ENCODE peak calls at places on chromosomes 2 and 18, in five cellular contexts. Z, C, F, M and W are unnamed samples.

GRCh38 chr2:213284105-213285090 is at the start of gene SPAG16:
- DNase-seq in Z (peak; percentile 97), C (peak; percentile 98), F (peak; percentile 98), M (peak; percentile 98), W (peak; percentile 95)

GRCh38 chr2:102050854-102051391 is 59.2 kb downstream of the IL1R2 start:
- DNase-seq in Z (peak; percentile 91), C (peak; percentile 84), F (peak; percentile 63), M (no peak), W (no peak)

GRCh38 chr18:27605107-27605834 is 420.2 kb upstream of the CHST9 start:
- DNase-seq in Z (peak; percentile 65), C (peak; percentile 82), F (peak; percentile 69), M (peak; percentile 67), W (peak; percentile 65)

GRCh38 chr18:28177828-28178635 is 1.1 kb upstream of the CDH2 start:
- DNase-seq in Z (peak; percentile 36), C (peak; percentile 70), F (peak; percentile 58), M (peak; percentile 35), W (peak; percentile 88)

GRCh38 chr18:2971741-2972552 is 41.0 kb downstream of the LPIN2 start:
- DNase-seq in Z (no peak), C (peak; percentile 43), F (no peak), M (no peak), W (no peak)

GRCh38 chr2:237291138-237291792 is 122.7 kb downstream of the COL6A3 start:
- DNase-seq in Z (peak; percentile 98), C (peak; percentile 100), F (peak; percentile 98), M (peak; percentile 88), W (peak; percentile 75)

GRCh38 chr2:137952586-137953129 is 11.6 kb upstream of the HNMT start:
- DNase-seq in Z (peak; percentile 12), C (no peak), F (no peak), M (no peak), W (no peak)

GRCh38 chr18:79926715-79927596 is 24.5 kb downstream of the SLC66A2 start:
- DNase-seq in Z (no peak), C (no peak), F (no peak), M (no peak), W (no peak)

GRCh38 chr2:30349691-30350090 is 97.4 kb upstream of the LCLAT1 start:
- DNase-seq in Z (no peak), C (no peak), F (no peak), M (no peak), W (no peak)

GRCh38 chr2:12607971-12608370 is 108.8 kb upstream of the TRIB2 start:
- DNase-seq in Z (peak; percentile 46), C (peak; percentile 23), F (peak; percentile 27), M (no peak), W (no peak)

GRCh38 chr2:151260492-151261239 is 997 bp downstream of the RBM43 start:
- DNase-seq in Z (peak; percentile 43), C (peak; percentile 61), F (peak; percentile 25), M (no peak), W (no peak)

GRCh38 chr2:177395594-177395993 is 3.0 kb downstream of the AGPS start:
- DNase-seq in Z (no peak), C (no peak), F (no peak), M (no peak), W (no peak)

GRCh38 chr2:241895732-241896641 is 26.5 kb downstream of the RTP5 start:
- DNase-seq in Z (peak; percentile 30), C (no peak), F (no peak), M (no peak), W (no peak)

GRCh38 chr2:223590964-223591363 is 11.2 kb downstream of the SCG2 start:
- DNase-seq in Z (peak; percentile 92), C (peak; percentile 88), F (no peak), M (no peak), W (no peak)

GRCh38 chr2:149365826-149366583 is 35.6 kb downstream of the LYPD6 start:
- DNase-seq in Z (peak; percentile 4), C (peak; percentile 5), F (peak; percentile 25), M (peak; percentile 57), W (no peak)

GRCh38 chr2:233065954-233066470 is 5.9 kb downstream of the INPP5D start:
- DNase-seq in Z (no peak), C (no peak), F (no peak), M (no peak), W (no peak)

GRCh38 chr2:156151351-156151750 is 181.2 kb downstream of the NR4A2 start:
- DNase-seq in Z (no peak), C (no peak), F (no peak), M (no peak), W (no peak)

DNA sequence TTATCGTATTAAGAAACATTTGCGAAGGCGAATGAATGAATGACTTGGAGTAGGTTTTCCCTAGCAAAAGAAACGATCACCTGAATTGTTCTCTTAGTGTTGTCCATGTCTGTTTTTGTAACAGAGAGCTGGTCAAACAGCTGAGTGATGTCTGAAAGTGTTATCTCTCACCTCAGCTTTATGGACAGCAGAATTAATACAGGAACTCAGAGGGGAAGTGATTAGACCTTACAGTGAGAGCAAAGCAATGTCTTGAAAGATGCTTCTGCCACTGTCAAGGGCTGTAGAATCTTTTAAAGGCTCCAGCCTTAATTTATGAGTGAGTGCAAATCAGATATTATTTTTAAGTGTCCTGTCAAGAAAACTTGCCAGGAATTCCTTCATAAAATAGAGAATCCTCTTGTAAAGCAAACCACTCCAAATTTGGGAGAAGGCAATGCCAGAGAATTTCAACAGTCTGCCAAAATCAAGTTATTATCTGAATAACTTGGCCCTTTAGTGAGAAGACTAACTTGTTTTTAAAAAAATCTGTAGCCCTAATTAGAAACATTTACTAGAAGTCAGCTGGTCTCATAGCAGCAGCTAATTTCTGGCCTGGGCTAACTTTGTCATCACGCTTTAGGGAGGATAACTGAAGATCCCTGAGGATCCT is 60.7 kb downstream of the CDC42EP3 start:
- DNase-seq in Z (no peak), C (no peak), F (no peak), M (no peak), W (no peak)
- TF ChIP-seq CTCF in Z (no peak), C (no peak), F (no peak), M (no peak), W (no peak)

GRCh38 chr2:218722876-218723477 is 12.3 kb downstream of the TTLL4 start:
- DNase-seq in Z (no peak), C (no peak), F (no peak), M (no peak), W (no peak)

GRCh38 chr2:218732761-218733158 is 22.1 kb downstream of the TTLL4 start:
- DNase-seq in Z (peak; percentile 49), C (peak; percentile 19), F (peak; percentile 17), M (no peak), W (no peak)

GRCh38 chr2:218726004-218726574 is 15.5 kb downstream of the TTLL4 start:
- DNase-seq in Z (no peak), C (no peak), F (no peak), M (no peak), W (no peak)

GRCh38 chr2:218732052-218732760 is 21.6 kb downstream of the TTLL4 start:
- DNase-seq in Z (no peak), C (no peak), F (no peak), M (no peak), W (no peak)

GRCh38 chr2:218727502-218728165 is 17.0 kb downstream of the TTLL4 start:
- DNase-seq in Z (peak; percentile 34), C (peak; percentile 32), F (no peak), M (no peak), W (no peak)
- TF ChIP-seq CTCF in Z (peak; percentile 59), C (peak; percentile 40), F (peak; percentile 85), M (no peak), W (no peak)

DNA sequence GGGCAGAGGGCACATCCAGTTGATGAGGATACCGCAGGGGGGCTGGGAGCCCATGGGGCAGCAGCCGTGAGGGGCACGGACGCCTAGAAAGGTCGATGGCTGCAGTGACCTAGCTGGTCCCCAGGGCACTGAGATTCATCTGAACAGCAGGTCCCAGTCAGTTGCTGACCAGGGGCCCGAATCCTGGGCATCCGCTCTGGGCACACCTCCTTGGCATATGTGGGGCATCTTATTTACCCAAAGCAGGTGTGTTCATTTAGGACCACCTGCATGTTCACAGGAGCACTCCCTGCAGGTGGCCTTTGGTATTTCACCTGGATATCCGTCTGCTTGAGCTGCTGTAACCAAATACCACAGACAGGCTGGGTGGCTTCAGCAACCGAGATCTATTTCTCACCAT is 72.0 kb upstream of the ODC1 start:
- DNase-seq in Z (no peak), C (no peak), F (no peak), M (no peak), W (no peak)
- TF ChIP-seq CTCF in Z (no peak), C (no peak), F (peak; percentile 57), M (peak; percentile 58), W (peak; percentile 43)

GRCh38 chr2:86298411-86299390 is 38.7 kb downstream of the REEP1 start:
- DNase-seq in Z (no peak), C (no peak), F (peak; percentile 39), M (no peak), W (peak; percentile 13)
- TF ChIP-seq CTCF in Z (peak; percentile 16), C (peak; percentile 9), F (peak; percentile 57), M (no peak), W (peak; percentile 33)

GRCh38 chr2:120508581-120509041 is 162.7 kb downstream of the INHBB start:
- DNase-seq in Z (no peak), C (peak; percentile 65), F (no peak), M (no peak), W (no peak)
- TF ChIP-seq CTCF in Z (no peak), C (no peak), F (no peak), M (no peak), W (no peak)

GRCh38 chr2:144686518-144687215 is 166.7 kb upstream of the ZEB2 start:
- DNase-seq in Z (no peak), C (no peak), F (no peak), M (no peak), W (no peak)
- TF ChIP-seq CTCF in Z (no peak), C (no peak), F (no peak), M (no peak), W (no peak)

GRCh38 chr2:58480191-58480590 is 239.1 kb upstream of the FANCL start:
- DNase-seq in Z (no peak), C (no peak), F (no peak), M (no peak), W (no peak)
- TF ChIP-seq CTCF in Z (no peak), C (no peak), F (no peak), M (no peak), W (no peak)

GRCh38 chr2:72744049-72744448 is 81.8 kb downstream of the EXOC6B start:
- DNase-seq in Z (peak; percentile 67), C (peak; percentile 22), F (peak; percentile 44), M (no peak), W (no peak)
- TF ChIP-seq CTCF in Z (no peak), C (no peak), F (no peak), M (no peak), W (no peak)

DNA sequence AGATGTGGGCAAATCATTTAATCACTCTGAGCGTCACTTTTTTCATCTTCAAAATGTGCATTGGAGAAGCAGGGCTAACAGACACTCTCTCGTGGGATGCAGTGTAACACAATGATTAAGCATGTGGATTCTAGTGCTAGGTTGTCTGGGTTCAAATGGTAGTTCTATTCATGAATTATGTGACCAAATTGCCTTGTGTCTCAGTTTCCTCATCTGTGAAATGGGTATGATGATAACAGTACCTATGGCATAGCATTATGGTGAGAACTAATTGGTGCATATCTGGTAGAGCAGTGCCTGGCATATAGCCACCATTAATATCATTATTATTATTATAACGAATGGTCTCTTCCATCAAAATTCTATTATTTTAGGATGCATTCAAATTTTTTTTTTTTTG is 142.4 kb upstream of the SIX3 start:
- DNase-seq in Z (no peak), C (no peak), F (no peak), M (no peak), W (no peak)
- TF ChIP-seq CTCF in Z (no peak), C (no peak), F (no peak), M (no peak), W (no peak)